ENCODE peak calls at places on chromosomes 16 and 17, in six cellular contexts. N, M, S, G, H and F are unnamed samples.
A peak's percentile ranks its signal among the peaks of the same experiment; 100 is the strongest.

GRCh38 chr17:59643159-59643857 is 23.6 kb downstream of the CLTC start:
- DNase-seq in N (no peak), M (no peak), S (no peak), G (peak; percentile 51), H (peak; percentile 27), F (no peak)

GRCh38 chr16:81500833-81501521 is 56.4 kb downstream of the CMIP start:
- DNase-seq in N (peak; percentile 95), M (no peak), S (no peak), G (peak; percentile 97), H (peak; percentile 78), F (no peak)

GRCh38 chr17:83178533-83179201 is 99.3 kb downstream of the METRNL start:
- DNase-seq in N (no peak), M (no peak), S (no peak), G (no peak), H (no peak), F (no peak)

GRCh38 chr17:65739026-65739425 is 177.6 kb upstream of the AXIN2 start:
- DNase-seq in N (no peak), M (no peak), S (no peak), G (no peak), H (no peak), F (no peak)

GRCh38 chr17:42307362-42307927 is 19.1 kb downstream of the STAT5A start:
- DNase-seq in N (no peak), M (no peak), S (no peak), G (no peak), H (no peak), F (no peak)

GRCh38 chr16:69049146-69049545 is 56.3 kb upstream of the HAS3 start:
- DNase-seq in N (peak; percentile 74), M (no peak), S (no peak), G (peak; percentile 79), H (no peak), F (no peak)

GRCh38 chr16:17416461-17417221 is 54.1 kb downstream of the XYLT1 start:
- DNase-seq in N (peak; percentile 41), M (no peak), S (no peak), G (peak; percentile 81), H (peak; percentile 23), F (no peak)

GRCh38 chr17:82330322-82331239 is 3.0 kb downstream of the SECTM1 start:
- DNase-seq in N (peak; percentile 69), M (peak; percentile 42), S (no peak), G (peak; percentile 58), H (peak; percentile 31), F (peak; percentile 32)

GRCh38 chr17:58300336-58300735 is 19.6 kb upstream of the MPO start:
- DNase-seq in N (no peak), M (no peak), S (peak; percentile 9), G (no peak), H (no peak), F (no peak)

GRCh38 chr17:46811978-46812583 is 6.4 kb downstream of the WNT3 start:
- DNase-seq in N (peak; percentile 73), M (no peak), S (no peak), G (peak; percentile 83), H (no peak), F (peak; percentile 11)

GRCh38 chr16:48963901-48964615 is 317.6 kb downstream of the CBLN1 start:
- DNase-seq in N (peak; percentile 92), M (no peak), S (no peak), G (peak; percentile 96), H (no peak), F (no peak)

GRCh38 chr17:76816590-76817135 is 51.5 kb upstream of the MGAT5B start:
- DNase-seq in N (peak; percentile 63), M (no peak), S (peak; percentile 28), G (peak; percentile 60), H (peak; percentile 61), F (peak; percentile 70)